ENCODE peak calls at places on chromosomes 3 and 15, in seven cellular contexts. One of them, this sample, is unnamed.

GRCh38 chr3:195873281-195873887 is 35.0 kb downstream of the TNK2 start:
- DNase-seq in right lobe of liver: no peak
- DNase-seq in uterus: no peak
- DNase-seq in ovary: no peak
- DNase-seq in HCT116: no peak
- DNase-seq in sigmoid colon: no peak
- DNase-seq in prostate gland: no peak
- DNase-seq in this sample: no peak

GRCh38 chr3:149726716-149727407 is 25.4 kb downstream of the COMMD2 start:
- DNase-seq in right lobe of liver: no peak
- DNase-seq in uterus: no peak
- DNase-seq in ovary: no peak
- DNase-seq in HCT116: no peak
- DNase-seq in sigmoid colon: no peak
- DNase-seq in prostate gland: no peak
- DNase-seq in this sample: no peak

GRCh38 chr3:11604139-11604895 is 39.4 kb downstream of the VGLL4 start:
- DNase-seq in right lobe of liver: no peak
- DNase-seq in uterus: no peak
- DNase-seq in ovary: no peak
- DNase-seq in HCT116: no peak
- DNase-seq in sigmoid colon: no peak
- DNase-seq in prostate gland: no peak
- DNase-seq in this sample: no peak

GRCh38 chr3:117814975-117815374 is 1105.4 kb downstream of the TUSC7 start:
- DNase-seq in right lobe of liver: no peak
- DNase-seq in uterus: no peak
- DNase-seq in ovary: no peak
- DNase-seq in HCT116: no peak
- DNase-seq in sigmoid colon: no peak
- DNase-seq in prostate gland: no peak
- DNase-seq in this sample: no peak

GRCh38 chr15:39153718-39154117 is 427.2 kb upstream of the THBS1 start:
- DNase-seq in right lobe of liver: peak; percentile 25
- DNase-seq in uterus: no peak
- DNase-seq in ovary: no peak
- DNase-seq in HCT116: no peak
- DNase-seq in sigmoid colon: no peak
- DNase-seq in prostate gland: peak; percentile 24
- DNase-seq in this sample: no peak

GRCh38 chr3:147756478-147756877 is 347.3 kb downstream of the ZIC1 start:
- DNase-seq in right lobe of liver: no peak
- DNase-seq in uterus: no peak
- DNase-seq in ovary: no peak
- DNase-seq in HCT116: no peak
- DNase-seq in sigmoid colon: no peak
- DNase-seq in prostate gland: no peak
- DNase-seq in this sample: no peak

GRCh38 chr15:79310612-79310984 is 314 bp upstream of the TMED3 start:
- DNase-seq in right lobe of liver: no peak
- DNase-seq in uterus: no peak
- DNase-seq in ovary: no peak
- DNase-seq in HCT116: no peak
- DNase-seq in sigmoid colon: no peak
- DNase-seq in prostate gland: no peak
- DNase-seq in this sample: no peak

GRCh38 chr15:26323564-26323963 is 449.3 kb downstream of the GABRB3 start:
- DNase-seq in right lobe of liver: no peak
- DNase-seq in uterus: no peak
- DNase-seq in ovary: no peak
- DNase-seq in HCT116: no peak
- DNase-seq in sigmoid colon: no peak
- DNase-seq in prostate gland: no peak
- DNase-seq in this sample: no peak

GRCh38 chr15:75725719-75726607 is 13.3 kb upstream of the CSPG4 start:
- DNase-seq in right lobe of liver: peak; percentile 11
- DNase-seq in uterus: no peak
- DNase-seq in ovary: no peak
- DNase-seq in HCT116: no peak
- DNase-seq in sigmoid colon: peak; percentile 62
- DNase-seq in prostate gland: no peak
- DNase-seq in this sample: no peak

GRCh38 chr3:112374334-112374734 is 41.4 kb downstream of the CD200 start:
- DNase-seq in right lobe of liver: no peak
- DNase-seq in uterus: no peak
- DNase-seq in ovary: no peak
- DNase-seq in HCT116: no peak
- DNase-seq in sigmoid colon: no peak
- DNase-seq in prostate gland: no peak
- DNase-seq in this sample: no peak

GRCh38 chr3:110779581-110779980 is 292.0 kb upstream of the NECTIN3 start:
- DNase-seq in right lobe of liver: no peak
- DNase-seq in uterus: no peak
- DNase-seq in ovary: no peak
- DNase-seq in HCT116: no peak
- DNase-seq in sigmoid colon: no peak
- DNase-seq in prostate gland: no peak
- DNase-seq in this sample: no peak

GRCh38 chr15:58467722-58468436 is 36.1 kb downstream of the LIPC start:
- DNase-seq in right lobe of liver: peak; percentile 66
- DNase-seq in uterus: no peak
- DNase-seq in ovary: peak; percentile 55
- DNase-seq in HCT116: peak; percentile 60
- DNase-seq in sigmoid colon: no peak
- DNase-seq in prostate gland: no peak
- DNase-seq in this sample: no peak

GRCh38 chr3:98534168-98534567 is 2.4 kb downstream of the GPR15 start:
- DNase-seq in right lobe of liver: no peak
- DNase-seq in uterus: no peak
- DNase-seq in ovary: no peak
- DNase-seq in HCT116: no peak
- DNase-seq in sigmoid colon: no peak
- DNase-seq in prostate gland: no peak
- DNase-seq in this sample: no peak

GRCh38 chr15:92670625-92671024 is 15.1 kb upstream of the FAM174B start:
- DNase-seq in right lobe of liver: no peak
- DNase-seq in uterus: no peak
- DNase-seq in ovary: no peak
- DNase-seq in HCT116: no peak
- DNase-seq in sigmoid colon: no peak
- DNase-seq in prostate gland: no peak
- DNase-seq in this sample: no peak

GRCh38 chr3:126995926-126996512 is 13.1 kb downstream of the PLXNA1 start:
- DNase-seq in right lobe of liver: no peak
- DNase-seq in uterus: no peak
- DNase-seq in ovary: no peak
- DNase-seq in HCT116: no peak
- DNase-seq in sigmoid colon: no peak
- DNase-seq in prostate gland: no peak
- DNase-seq in this sample: no peak

GRCh38 chr15:65655026-65655425 is 33.3 kb downstream of the SLC24A1 start:
- DNase-seq in right lobe of liver: no peak
- DNase-seq in uterus: no peak
- DNase-seq in ovary: no peak
- DNase-seq in HCT116: no peak
- DNase-seq in sigmoid colon: no peak
- DNase-seq in prostate gland: no peak
- DNase-seq in this sample: no peak

GRCh38 chr3:186394566-186395217 is 32.7 kb upstream of the DGKG start:
- DNase-seq in right lobe of liver: no peak
- DNase-seq in uterus: no peak
- DNase-seq in ovary: no peak
- DNase-seq in HCT116: no peak
- DNase-seq in sigmoid colon: no peak
- DNase-seq in prostate gland: no peak
- DNase-seq in this sample: no peak

GRCh38 chr3:43699864-43700263 is 9.1 kb downstream of the ABHD5 start:
- DNase-seq in right lobe of liver: no peak
- DNase-seq in uterus: no peak
- DNase-seq in ovary: no peak
- DNase-seq in HCT116: no peak
- DNase-seq in sigmoid colon: no peak
- DNase-seq in prostate gland: no peak
- DNase-seq in this sample: no peak

GRCh38 chr3:54847361-54847760 is 80.5 kb downstream of the LRTM1 start:
- DNase-seq in right lobe of liver: no peak
- DNase-seq in uterus: no peak
- DNase-seq in ovary: no peak
- DNase-seq in HCT116: no peak
- DNase-seq in sigmoid colon: no peak
- DNase-seq in prostate gland: no peak
- DNase-seq in this sample: no peak

GRCh38 chr3:52310861-52311566 is 5.1 kb upstream of the DNAH1 start:
- DNase-seq in right lobe of liver: no peak
- DNase-seq in uterus: no peak
- DNase-seq in ovary: no peak
- DNase-seq in HCT116: no peak
- DNase-seq in sigmoid colon: no peak
- DNase-seq in prostate gland: no peak
- DNase-seq in this sample: no peak

DNA sequence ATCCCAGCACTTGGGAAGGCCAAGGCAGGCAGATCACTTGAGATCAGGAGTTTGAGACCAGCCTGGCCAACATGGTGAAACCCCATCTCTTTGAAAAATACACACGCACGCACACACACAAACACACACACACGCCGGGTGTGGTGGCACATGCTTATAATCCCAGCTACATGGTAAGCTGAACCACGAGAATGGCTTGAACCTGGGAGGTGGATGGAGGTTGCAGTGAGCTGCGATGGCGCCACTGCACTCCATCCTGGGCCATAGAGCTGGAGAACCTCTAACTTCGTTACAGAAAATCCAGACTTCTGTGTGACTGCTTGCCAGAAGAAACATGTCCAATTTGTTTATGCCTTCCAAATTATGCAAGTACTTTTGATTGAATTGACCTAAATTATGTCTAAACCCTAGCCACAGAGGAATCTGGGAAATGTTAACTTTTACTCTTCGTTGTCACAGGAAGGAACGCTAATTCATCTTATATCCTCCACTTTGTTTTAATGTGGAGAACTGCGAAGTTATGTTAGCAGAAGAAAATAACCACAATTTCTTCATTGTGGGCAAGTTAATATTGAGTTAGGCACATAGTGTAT is 21.7 kb downstream of the TRIM59 start:
- DNase-seq in right lobe of liver: no peak
- DNase-seq in uterus: no peak
- DNase-seq in ovary: no peak
- DNase-seq in HCT116: no peak
- DNase-seq in sigmoid colon: no peak
- DNase-seq in prostate gland: no peak
- DNase-seq in this sample: no peak
- TF ChIP-seq POLR2A in right lobe of liver: no peak
- TF ChIP-seq POLR2A in uterus: no peak
- TF ChIP-seq POLR2A in ovary: no peak
- TF ChIP-seq POLR2A in HCT116: no peak
- TF ChIP-seq POLR2A in sigmoid colon: no peak
- TF ChIP-seq POLR2A in prostate gland: no peak
- TF ChIP-seq POLR2A in this sample: no peak

GRCh38 chr3:194003128-194004057 is 132.6 kb upstream of the HES1 start:
- DNase-seq in right lobe of liver: peak; percentile 90
- DNase-seq in uterus: peak; percentile 92
- DNase-seq in ovary: peak; percentile 90
- DNase-seq in HCT116: peak; percentile 71
- DNase-seq in sigmoid colon: peak; percentile 95
- DNase-seq in prostate gland: peak; percentile 83
- DNase-seq in this sample: peak; percentile 89
- TF ChIP-seq POLR2A in right lobe of liver: peak; percentile 57
- TF ChIP-seq POLR2A in uterus: no peak
- TF ChIP-seq POLR2A in ovary: peak; percentile 16
- TF ChIP-seq POLR2A in HCT116: peak; percentile 80
- TF ChIP-seq POLR2A in sigmoid colon: no peak
- TF ChIP-seq POLR2A in prostate gland: peak; percentile 10
- TF ChIP-seq POLR2A in this sample: peak; percentile 30

GRCh38 chr3:146395164-146395563 is 74.2 kb downstream of the PLSCR2 start:
- DNase-seq in right lobe of liver: no peak
- DNase-seq in uterus: no peak
- DNase-seq in ovary: no peak
- DNase-seq in HCT116: no peak
- DNase-seq in sigmoid colon: no peak
- DNase-seq in prostate gland: no peak
- DNase-seq in this sample: no peak
- TF ChIP-seq POLR2A in right lobe of liver: no peak
- TF ChIP-seq POLR2A in uterus: no peak
- TF ChIP-seq POLR2A in ovary: no peak
- TF ChIP-seq POLR2A in HCT116: no peak
- TF ChIP-seq POLR2A in sigmoid colon: no peak
- TF ChIP-seq POLR2A in prostate gland: no peak
- TF ChIP-seq POLR2A in this sample: no peak

GRCh38 chr15:67885848-67886247 is 46.0 kb upstream of the RNU6-1 start:
- DNase-seq in right lobe of liver: no peak
- DNase-seq in uterus: no peak
- DNase-seq in ovary: no peak
- DNase-seq in HCT116: no peak
- DNase-seq in sigmoid colon: no peak
- DNase-seq in prostate gland: no peak
- DNase-seq in this sample: no peak

GRCh38 chr15:67883228-67883773 is 43.5 kb upstream of the RNU6-1 start:
- DNase-seq in right lobe of liver: no peak
- DNase-seq in uterus: no peak
- DNase-seq in ovary: no peak
- DNase-seq in HCT116: no peak
- DNase-seq in sigmoid colon: no peak
- DNase-seq in prostate gland: no peak
- DNase-seq in this sample: no peak

GRCh38 chr15:67884009-67884408 is 44.2 kb upstream of the RNU6-1 start:
- DNase-seq in right lobe of liver: no peak
- DNase-seq in uterus: no peak
- DNase-seq in ovary: no peak
- DNase-seq in HCT116: no peak
- DNase-seq in sigmoid colon: no peak
- DNase-seq in prostate gland: no peak
- DNase-seq in this sample: no peak

GRCh38 chr15:67882487-67883227 is 42.8 kb upstream of the RNU6-1 start:
- DNase-seq in right lobe of liver: no peak
- DNase-seq in uterus: no peak
- DNase-seq in ovary: no peak
- DNase-seq in HCT116: no peak
- DNase-seq in sigmoid colon: no peak
- DNase-seq in prostate gland: no peak
- DNase-seq in this sample: no peak

DNA sequence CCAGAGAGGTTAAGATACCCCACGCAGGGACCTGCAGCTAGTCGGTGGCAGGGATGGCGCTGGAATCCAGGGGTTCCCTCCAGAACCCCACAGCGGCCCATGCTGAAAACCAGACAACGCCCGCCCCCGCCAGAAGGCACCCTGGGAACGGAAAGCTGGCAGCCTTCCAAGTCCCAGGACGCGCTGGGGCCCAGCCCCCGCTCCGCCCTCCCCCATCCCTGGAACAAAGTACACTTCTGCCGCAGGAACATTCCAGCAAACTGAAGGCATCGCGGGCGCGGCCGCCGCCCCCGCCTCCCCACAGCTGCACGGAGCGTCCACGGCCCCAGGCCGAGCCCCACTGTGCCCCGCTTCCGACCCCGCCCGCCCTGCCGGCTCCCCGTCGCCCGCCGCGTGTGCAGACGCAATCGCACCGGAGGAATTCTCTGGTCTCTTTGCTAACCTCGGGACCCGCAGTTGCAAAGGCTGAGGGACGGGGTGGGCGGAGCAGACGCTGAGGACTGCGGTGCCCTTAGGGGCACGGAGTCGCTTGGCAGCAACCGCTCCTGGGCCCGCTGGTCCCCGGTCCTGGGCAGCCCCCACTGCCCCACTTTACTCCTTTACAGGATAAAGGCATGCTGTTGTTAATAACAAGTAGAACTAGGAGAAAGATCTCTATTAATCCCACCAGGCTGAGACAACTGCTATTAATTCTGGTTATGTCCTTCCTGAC is 44.8 kb upstream of the RNU6-1 start:
- DNase-seq in right lobe of liver: peak; percentile 89
- DNase-seq in uterus: peak; percentile 89
- DNase-seq in ovary: peak; percentile 90
- DNase-seq in HCT116: no peak
- DNase-seq in sigmoid colon: peak; percentile 93
- DNase-seq in prostate gland: peak; percentile 67
- DNase-seq in this sample: peak; percentile 43
- TF ChIP-seq POLR2A in right lobe of liver: peak; percentile 69
- TF ChIP-seq POLR2A in uterus: no peak
- TF ChIP-seq POLR2A in ovary: no peak
- TF ChIP-seq POLR2A in HCT116: peak; percentile 35
- TF ChIP-seq POLR2A in sigmoid colon: no peak
- TF ChIP-seq POLR2A in prostate gland: no peak
- TF ChIP-seq POLR2A in this sample: no peak